ENCODE peak calls at places on chromosome 7, in six cellular contexts. X is astrocyte; Y is CD8-positive, alpha-beta memory T cell; M is heart left ventricle; S is upper lobe of right lung; E is mammary epithelial cell. U is an unnamed sample. For H3K4me1, the result is how much of the 10 kb centered on the place peaks cover.

GRCh38 chr7:133709036-133709880 is 417.9 kb upstream of the LRGUK start:
- DNase-seq in Y (no peak), X (no peak), E (no peak), M (no peak), S (no peak), U (no peak)

GRCh38 chr7:112970771-112971170 is 115.9 kb downstream of the GPR85 start:
- DNase-seq in Y (no peak), S (no peak), E (no peak), X (no peak), M (no peak), U (no peak)

GRCh38 chr7:79988642-79989041 is 146.0 kb upstream of the GNAI1 start:
- DNase-seq in X (peak), Y (no peak), M (no peak), E (peak), S (no peak), U (no peak)

GRCh38 chr7:8277394-8277982 is 15.5 kb upstream of the ICA1 start:
- DNase-seq in Y (no peak), M (no peak), E (peak), S (no peak), X (no peak), U (no peak)

GRCh38 chr7:120272261-120272895 is 597 bp upstream of the KCND2 start:
- DNase-seq in Y (no peak), M (no peak), S (no peak), X (peak), E (peak), U (no peak)

GRCh38 chr7:45402480-45403218 is 171.5 kb upstream of the ADCY1 start:
- DNase-seq in S (no peak), E (peak), Y (no peak), X (peak), M (no peak), U (no peak)

GRCh38 chr7:57868771-57869483 is 418.9 kb downstream of the ZNF716 start:
- DNase-seq in X (no peak), M (no peak), E (no peak), Y (no peak), S (no peak), U (peak)

GRCh38 chr7:117383826-117384225 is 43.5 kb downstream of the ASZ1 start:
- DNase-seq in M (no peak), Y (no peak), S (no peak), X (no peak), E (no peak), U (no peak)

GRCh38 chr7:47415289-47416212 is 166.4 kb downstream of the TNS3 start:
- DNase-seq in S (no peak), X (no peak), Y (no peak), E (no peak), M (no peak), U (no peak)

GRCh38 chr7:24911213-24911603 is 68.8 kb downstream of the OSBPL3 start:
- DNase-seq in E (no peak), S (no peak), Y (peak), M (no peak), X (peak), U (no peak)

GRCh38 chr7:157794764-157795101 is 457.9 kb downstream of the DNAJB6 start:
- DNase-seq in E (no peak), X (no peak), S (no peak), M (no peak), Y (no peak), U (no peak)

GRCh38 chr7:157793973-157794763 is 457.4 kb downstream of the DNAJB6 start:
- DNase-seq in E (no peak), Y (no peak), X (no peak), M (no peak), S (no peak), U (peak)

GRCh38 chr7:157795631-157796030 is 458.8 kb downstream of the DNAJB6 start:
- DNase-seq in E (no peak), Y (no peak), M (no peak), S (no peak), X (no peak), U (no peak)

GRCh38 chr7:157796846-157797245 is 460.0 kb downstream of the DNAJB6 start:
- DNase-seq in M (no peak), Y (no peak), E (no peak), X (no peak), S (no peak), U (peak)

GRCh38 chr7:157795199-157795598 is 458.4 kb downstream of the DNAJB6 start:
- DNase-seq in S (no peak), E (no peak), X (no peak), M (no peak), Y (no peak), U (no peak)
- H3K27ac ChIP-seq in S (no peak), E (no peak), X (no peak), M (no peak), Y (no peak), U (no peak)

DNA sequence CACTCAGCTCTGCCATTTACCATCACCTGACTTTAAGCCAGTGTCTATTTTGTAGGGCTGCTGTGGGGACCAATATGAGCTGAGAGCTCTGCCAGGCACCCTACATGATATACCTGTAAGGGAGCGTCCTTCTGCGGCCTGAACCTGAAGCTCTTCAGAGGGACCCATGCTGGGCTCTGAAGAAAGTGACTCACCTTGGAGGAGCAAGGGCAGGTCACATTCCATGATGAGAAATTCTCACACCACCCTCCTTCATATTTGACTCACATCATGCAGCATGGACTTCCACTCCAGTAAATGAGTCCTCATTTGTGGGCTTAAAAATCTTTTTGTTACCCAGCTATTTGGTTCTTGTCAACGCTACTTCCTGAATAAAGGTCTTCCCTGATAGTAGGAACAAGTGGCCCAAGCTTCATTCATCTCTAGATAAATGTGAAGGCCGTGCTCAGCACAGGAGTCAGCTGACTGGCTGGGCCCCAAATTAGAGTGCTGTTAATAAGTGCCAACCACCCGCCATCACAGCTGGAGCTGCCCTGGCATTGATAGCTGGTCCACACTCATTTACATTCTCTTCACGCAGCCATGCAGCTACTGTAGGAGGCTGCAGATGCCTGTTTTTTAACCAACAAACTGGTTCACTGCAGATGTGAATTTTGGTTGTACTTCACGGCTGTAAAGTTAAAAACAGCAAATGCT is 78.4 kb downstream of the RNF216 start:
- DNase-seq in Y (no peak), E (peak), M (peak), S (no peak), X (peak), U (peak)
- H3K4me1 ChIP-seq in Y (under half), E (under half), M (under half), S (under half), X (under half), U (under half)

GRCh38 chr7:18425227-18425626 is 70.3 kb upstream of the HDAC9 start:
- DNase-seq in E (no peak), Y (no peak), X (no peak), M (no peak), S (no peak), U (no peak)
- H3K27ac ChIP-seq in E (no peak), Y (no peak), X (no peak), M (no peak), S (no peak), U (no peak)

DNA sequence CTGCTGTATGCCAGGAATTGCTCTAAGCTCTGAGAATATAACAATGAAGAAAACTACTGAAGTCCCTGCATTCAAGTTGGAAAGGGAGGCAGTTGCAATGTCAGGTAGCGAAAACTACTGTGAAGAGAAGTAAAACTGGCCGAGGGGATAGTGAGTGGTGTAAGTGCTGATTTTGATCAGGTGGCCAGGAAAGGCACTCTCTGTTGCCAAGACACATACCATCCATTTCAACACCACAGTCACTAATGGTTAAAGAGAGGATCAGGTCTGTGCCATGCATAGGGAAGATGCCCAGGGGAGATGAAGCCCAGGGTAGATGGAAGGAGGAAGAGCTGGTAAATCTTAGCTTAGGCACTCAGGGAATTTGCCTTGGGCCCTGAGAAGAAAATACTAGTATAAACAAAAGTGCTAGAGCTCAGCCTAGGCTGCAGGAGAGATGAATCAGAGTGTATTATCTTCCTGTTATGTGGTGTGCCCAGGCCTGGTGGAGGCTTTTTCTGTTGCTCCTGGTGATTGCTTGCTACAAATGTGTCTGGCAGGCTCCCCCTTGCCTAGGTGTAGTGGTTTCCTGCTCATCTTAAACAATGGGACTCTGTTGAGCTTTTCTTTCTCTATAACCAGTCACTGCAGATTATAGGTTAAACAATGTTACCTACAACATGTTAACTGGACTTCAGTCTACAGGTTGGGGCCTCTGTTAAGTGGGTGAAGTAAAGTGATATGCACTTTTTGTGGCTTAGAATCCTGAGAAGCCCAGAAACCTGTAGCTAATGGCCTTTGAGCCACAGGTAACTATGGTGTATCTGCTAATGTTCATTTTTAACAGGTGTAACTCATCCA is 125.5 kb downstream of the LRRC4 start:
- DNase-seq in Y (no peak), M (no peak), X (peak), S (no peak), E (peak), U (no peak)
- H3K4me1 ChIP-seq in Y (under half), M (under half), X (under half), S (under half), E (under half), U (under half)